ENCODE peak calls at places on chromosomes 2 and 18, in eight cellular contexts. V is right lobe of liver, X is upper lobe of right lung, I is cardiac fibroblast, L is mammary epithelial cell, K is fibroblast of villous mesenchyme, U is GM12865, S is fibroblast of lung. Z is an unnamed sample.
A peak's percentile ranks its signal among the peaks of the same experiment; 100 is the strongest.

GRCh38 chr2:20414806-20415205 is 32.1 kb upstream of the RHOB start:
- DNase-seq in X (no peak), K (no peak), I (no peak), L (no peak), U (no peak), S (no peak), V (no peak), Z (no peak)

GRCh38 chr2:14905571-14905970 is 273.1 kb downstream of the LRATD1 start:
- DNase-seq in S (no peak), V (no peak), I (no peak), U (no peak), X (no peak), K (no peak), L (no peak), Z (no peak)

GRCh38 chr2:61460168-61460567 is 10.7 kb downstream of the USP34 start:
- DNase-seq in X (no peak), S (peak; percentile 78), L (peak; percentile 78), V (no peak), I (peak; percentile 74), K (peak; percentile 87), U (no peak), Z (no peak)

GRCh38 chr2:186486651-186487647 is 889 bp downstream of the ZC3H15 start:
- DNase-seq in I (peak; percentile 38), L (peak; percentile 12), U (peak; percentile 21), X (no peak), K (peak; percentile 41), S (peak; percentile 32), V (no peak), Z (no peak)

GRCh38 chr2:218540015-218540414 is 28.1 kb downstream of the USP37 start:
- DNase-seq in X (no peak), S (peak; percentile 4), V (no peak), L (no peak), I (no peak), U (no peak), K (peak; percentile 42), Z (no peak)

GRCh38 chr2:39696072-39696471 is 30.4 kb downstream of the TMEM178A start:
- DNase-seq in S (peak; percentile 95), V (no peak), K (peak; percentile 92), I (peak; percentile 84), L (peak; percentile 42), X (no peak), U (no peak), Z (no peak)

GRCh38 chr2:72325592-72326422 is 178.1 kb upstream of the CYP26B1 start:
- DNase-seq in V (no peak), S (no peak), U (peak; percentile 26), X (no peak), L (no peak), K (peak; percentile 11), I (peak; percentile 15), Z (peak; percentile 12)

GRCh38 chr2:44392338-44392943 is 30.7 kb downstream of the CAMKMT start:
- DNase-seq in V (no peak), S (peak; percentile 9), U (peak; percentile 45), K (peak; percentile 34), X (no peak), I (peak; percentile 54), L (peak; percentile 2), Z (no peak)

GRCh38 chr2:242010567-242011513 is 141.3 kb downstream of the RTP5 start:
- DNase-seq in V (no peak), L (no peak), S (no peak), U (no peak), K (peak; percentile 7), X (no peak), I (no peak), Z (no peak)

GRCh38 chr18:53375641-53376040 is 848.8 kb downstream of the MBD2 start:
- DNase-seq in U (no peak), X (peak; percentile 61), V (peak; percentile 51), L (no peak), K (no peak), S (no peak), I (no peak), Z (no peak)

GRCh38 chr2:71934595-71935263 is 212.9 kb downstream of the CYP26B1 start:
- DNase-seq in K (peak; percentile 64), L (no peak), I (peak; percentile 95), X (peak; percentile 61), U (no peak), V (peak; percentile 69), S (peak; percentile 46), Z (peak; percentile 2)

GRCh38 chr2:168392031-168392430 is 64.0 kb upstream of the CERS6 start:
- DNase-seq in L (peak; percentile 53), U (no peak), V (no peak), S (peak; percentile 28), X (no peak), I (no peak), K (peak; percentile 51), Z (no peak)

GRCh38 chr2:163552758-163553157 is 183.1 kb downstream of the FIGN start:
- DNase-seq in I (no peak), V (no peak), L (no peak), X (no peak), K (no peak), S (no peak), U (no peak), Z (no peak)
- TF ChIP-seq CTCF in I (no peak), V (no peak), L (no peak), X (no peak), K (peak; percentile 5), S (no peak), U (no peak), Z (no peak)

GRCh38 chr2:233604826-233605225 is 12.6 kb upstream of the UGT1A8 start:
- DNase-seq in U (no peak), X (no peak), I (no peak), S (no peak), V (no peak), L (no peak), K (no peak), Z (no peak)

GRCh38 chr2:233600361-233600760 is 17.1 kb upstream of the UGT1A8 start:
- DNase-seq in I (peak; percentile 5), V (no peak), X (no peak), S (peak; percentile 6), L (no peak), K (peak; percentile 25), U (no peak), Z (no peak)

GRCh38 chr2:233602076-233602475 is 15.4 kb upstream of the UGT1A8 start:
- DNase-seq in X (no peak), K (no peak), U (no peak), I (no peak), L (no peak), V (no peak), S (no peak), Z (no peak)

GRCh38 chr2:233598952-233599351 is 18.5 kb upstream of the UGT1A8 start:
- DNase-seq in X (no peak), U (no peak), V (no peak), I (no peak), K (no peak), S (no peak), L (no peak), Z (no peak)

DNA sequence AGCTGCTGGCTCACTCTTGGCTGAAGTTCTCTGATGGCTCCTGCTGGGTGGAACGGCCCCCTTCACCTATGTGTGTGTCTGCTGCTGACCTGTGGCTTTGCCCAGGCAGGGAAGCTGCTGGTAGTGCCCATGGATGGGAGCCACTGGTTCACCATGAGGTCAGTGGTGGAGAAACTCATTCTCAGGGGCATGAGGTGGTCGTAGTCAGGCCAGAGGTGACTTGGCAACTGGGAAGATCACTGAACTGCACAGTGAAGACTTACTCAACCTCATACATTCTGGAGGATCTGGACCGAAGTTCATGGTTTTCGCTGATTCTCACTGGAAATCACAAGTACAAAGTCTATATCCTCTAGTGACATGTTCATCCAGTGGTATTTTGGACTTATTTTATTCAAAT is 13.9 kb upstream of the UGT1A8 start:
- DNase-seq in X (no peak), V (peak; percentile 85), L (no peak), K (no peak), U (no peak), S (no peak), I (no peak), Z (no peak)
- TF ChIP-seq CTCF in X (no peak), V (no peak), L (no peak), K (no peak), U (no peak), S (no peak), I (no peak), Z (no peak)

GRCh38 chr2:240644171-240644651 is 18.9 kb downstream of the GPR35 start:
- DNase-seq in U (no peak), V (peak; percentile 36), K (no peak), X (peak; percentile 49), L (no peak), I (no peak), S (no peak), Z (no peak)

GRCh38 chr2:240643811-240644150 is 18.5 kb downstream of the GPR35 start:
- DNase-seq in U (no peak), X (peak; percentile 35), L (no peak), S (no peak), I (no peak), V (no peak), K (no peak), Z (no peak)

GRCh38 chr2:240642806-240643092 is 17.5 kb downstream of the GPR35 start:
- DNase-seq in K (no peak), I (no peak), V (no peak), L (no peak), S (no peak), U (no peak), X (peak; percentile 37), Z (no peak)

GRCh38 chr2:240642061-240642805 is 17.0 kb downstream of the GPR35 start:
- DNase-seq in V (no peak), K (no peak), S (no peak), I (no peak), X (peak; percentile 62), U (no peak), L (no peak), Z (no peak)

DNA sequence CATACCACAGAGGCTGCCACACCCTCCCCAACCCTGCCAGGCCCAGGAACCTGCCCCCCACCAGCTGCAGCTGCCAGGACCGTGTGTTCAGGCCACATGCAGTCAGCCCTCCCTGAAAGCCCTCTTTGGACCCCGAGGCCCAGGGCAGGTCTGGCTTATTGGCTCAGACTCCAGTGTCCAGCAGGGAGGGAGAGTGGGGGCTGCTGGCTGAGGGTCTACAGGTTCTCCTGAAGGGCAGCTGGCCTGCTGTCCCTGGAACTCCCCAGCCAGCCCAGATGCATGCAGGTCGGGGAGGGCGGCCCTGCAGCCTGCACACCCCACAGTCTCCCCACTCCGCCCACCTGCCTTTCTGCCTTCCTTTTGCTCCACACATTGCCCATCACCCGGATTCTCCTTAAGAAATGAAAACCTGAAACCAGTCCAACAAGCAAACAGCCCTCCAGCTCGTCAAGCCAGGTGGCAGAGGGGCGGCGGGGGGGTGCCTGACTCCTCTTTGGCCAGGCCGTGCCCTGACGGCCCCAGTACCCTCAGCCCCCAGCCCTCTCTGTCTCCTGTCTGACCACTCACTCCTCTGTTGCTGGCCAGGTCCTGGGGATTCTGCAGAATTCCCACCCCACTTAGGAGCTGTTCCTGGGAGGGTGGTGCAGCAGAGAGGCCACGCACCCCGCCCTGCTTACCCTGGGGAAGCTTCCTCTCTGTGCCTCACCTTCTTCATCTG is 18.0 kb downstream of the GPR35 start:
- DNase-seq in X (peak; percentile 57), I (no peak), S (no peak), U (no peak), K (no peak), V (no peak), L (no peak), Z (no peak)
- TF ChIP-seq CTCF in X (no peak), I (no peak), S (no peak), U (no peak), K (no peak), V (no peak), L (no peak), Z (no peak)

DNA sequence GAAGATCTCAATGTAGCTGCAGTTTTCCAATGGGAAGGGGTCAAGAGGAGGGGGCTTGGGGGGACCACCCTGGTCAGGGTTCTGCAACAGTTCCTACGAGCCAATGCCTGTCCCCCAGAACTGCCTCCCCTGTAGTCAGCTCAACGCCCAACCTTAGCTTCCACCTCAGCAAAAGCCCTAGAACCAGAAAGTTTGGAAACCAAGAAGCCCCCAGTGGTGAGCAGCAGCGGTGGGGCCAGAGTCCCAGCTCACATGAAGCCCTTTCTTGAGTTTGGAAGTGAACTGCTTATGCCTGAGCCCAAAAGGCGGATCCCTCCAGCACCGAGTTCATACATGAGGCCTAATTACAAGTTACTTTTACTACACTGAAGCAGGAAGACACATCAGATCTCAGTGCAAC is 162.4 kb downstream of the HDAC4 start:
- DNase-seq in S (no peak), U (no peak), I (no peak), K (no peak), V (peak; percentile 22), X (no peak), L (no peak), Z (no peak)
- TF ChIP-seq CTCF in S (no peak), U (no peak), I (no peak), K (no peak), V (no peak), X (no peak), L (no peak), Z (no peak)

Z was measured in GM13977.